ENCODE peak calls at places on chromosomes 6 and 20, in four cellular contexts. X is H9, H is tibial artery, Y is cardiac fibroblast. I is an unnamed sample.

GRCh38 chr6:52543262-52543661 is 33.6 kb downstream of the TRAM2 start:
- DNase-seq in X (no peak), Y (peak; percentile 72), H (no peak), I (no peak)

GRCh38 chr20:46350986-46351267 is 42.6 kb upstream of the CDH22 start:
- DNase-seq in Y (no peak), X (peak; percentile 47), H (no peak), I (no peak)

GRCh38 chr20:8244637-8245036 is 112.6 kb downstream of the PLCB1 start:
- DNase-seq in H (peak; percentile 42), Y (peak; percentile 84), X (no peak), I (no peak)

GRCh38 chr20:50439539-50440453 is 70.4 kb upstream of the PTPN1 start:
- DNase-seq in X (no peak), H (no peak), Y (peak; percentile 48), I (no peak)

GRCh38 chr6:108735991-108736345 is 112.3 kb upstream of the ARMC2 start:
- DNase-seq in X (peak; percentile 75), H (no peak), Y (no peak), I (no peak)

GRCh38 chr6:119628691-119629621 is 279.4 kb upstream of the MAN1A1 start:
- DNase-seq in X (no peak), H (no peak), Y (no peak), I (no peak)

GRCh38 chr6:155013457-155013876 is 18.4 kb downstream of the TIAM2 start:
- DNase-seq in X (no peak), H (no peak), Y (no peak), I (no peak)

GRCh38 chr6:7996538-7997225 is 67.5 kb downstream of the BLOC1S5 start:
- DNase-seq in Y (peak; percentile 89), X (no peak), H (no peak), I (no peak)

GRCh38 chr6:132763269-132763668 is 5.6 kb upstream of the VNN2 start:
- DNase-seq in Y (no peak), X (no peak), H (no peak), I (no peak)

GRCh38 chr6:163789199-163789810 is 374.8 kb downstream of the QKI start:
- DNase-seq in H (no peak), Y (no peak), X (no peak), I (no peak)

GRCh38 chr6:14082287-14082686 is 35.3 kb upstream of the CD83 start:
- DNase-seq in X (no peak), Y (no peak), H (no peak), I (no peak)

GRCh38 chr6:72321741-72322140 is 300.1 kb upstream of the KCNQ5 start:
- DNase-seq in Y (peak; percentile 60), H (no peak), X (no peak), I (no peak)

GRCh38 chr6:106206905-106207304 is 118.7 kb downstream of the ATG5 start:
- DNase-seq in H (no peak), X (no peak), Y (no peak), I (no peak)

GRCh38 chr6:165986647-165987482 is 180.8 kb downstream of the TBXT start:
- DNase-seq in X (no peak), Y (peak; percentile 27), H (no peak), I (peak; percentile 66)

GRCh38 chr6:144151010-144151727 is 852 bp downstream of the STX11 start:
- DNase-seq in H (no peak), Y (peak; percentile 23), X (no peak), I (no peak)

GRCh38 chr6:91569071-91569470 is 982.2 kb upstream of the MAP3K7 start:
- DNase-seq in X (no peak), H (no peak), Y (no peak), I (no peak)

GRCh38 chr6:75205776-75206334 is at the start of gene COL12A1:
- DNase-seq in H (peak; percentile 95), Y (peak; percentile 99), X (peak; percentile 78), I (peak; percentile 94)

GRCh38 chr6:17454316-17455005 is 61.1 kb downstream of the CAP2 start:
- DNase-seq in X (no peak), Y (no peak), H (no peak), I (no peak)

GRCh38 chr20:45070932-45071632 is 29.8 kb downstream of the KCNS1 start:
- DNase-seq in Y (peak; percentile 59), X (no peak), H (no peak), I (no peak)

GRCh38 chr6:29887819-29888581 is 54.3 kb upstream of the HLA-A start:
- DNase-seq in H (peak; percentile 57), X (peak; percentile 81), Y (peak; percentile 48), I (peak; percentile 95)

GRCh38 chr6:97150932-97151331 is 132.1 kb downstream of the MMS22L start:
- DNase-seq in Y (no peak), H (no peak), X (no peak), I (no peak)
- TF ChIP-seq CTCF in Y (no peak), H (no peak), X (no peak), I (no peak)

DNA sequence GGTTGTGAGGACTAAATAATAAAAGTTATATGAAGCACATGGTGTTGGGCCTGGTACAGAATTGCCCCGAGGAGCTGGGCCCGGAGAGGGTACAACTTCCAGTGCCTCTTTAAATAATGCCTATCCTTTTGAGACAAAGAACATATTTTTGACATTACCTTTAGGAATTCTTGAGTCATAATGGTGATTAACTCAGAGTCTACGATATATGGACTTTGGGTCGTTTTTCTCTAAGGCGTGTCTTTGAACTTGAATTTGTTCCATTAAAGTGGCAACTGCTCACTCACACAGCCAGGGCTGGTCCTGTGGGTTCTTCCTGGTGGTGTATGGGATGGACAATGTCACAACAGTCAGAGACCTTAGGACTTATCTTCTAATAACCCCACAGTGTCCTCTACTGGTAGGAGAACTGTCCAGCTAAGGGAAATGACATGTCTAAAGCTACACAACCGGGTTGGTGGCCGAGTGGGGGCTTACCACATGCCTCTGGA is 106.5 kb downstream of the CDC5L start:
- DNase-seq in H (no peak), X (no peak), Y (peak; percentile 93), I (no peak)
- TF ChIP-seq CTCF in H (no peak), X (no peak), Y (peak; percentile 24), I (no peak)

DNA sequence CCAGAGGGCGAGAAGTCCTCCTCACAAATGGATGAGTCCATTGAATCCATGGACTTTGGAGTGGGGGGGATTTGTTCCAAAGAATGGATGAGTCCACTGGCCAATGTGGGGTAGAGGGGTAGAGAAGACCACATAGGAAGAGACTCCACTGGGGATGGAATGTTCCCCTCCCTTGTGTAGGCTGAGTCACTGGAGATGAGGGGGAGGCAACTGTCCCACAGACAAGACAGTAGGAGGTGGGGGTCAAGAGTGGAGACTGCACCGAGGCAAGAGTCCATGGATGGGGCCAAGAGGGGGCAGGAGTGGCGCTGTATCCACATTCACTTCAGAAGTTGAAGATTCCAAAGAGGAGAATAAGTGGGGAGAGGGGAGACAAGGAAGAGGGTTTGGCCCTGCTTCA is 4.4 kb downstream of the EGFL8 start:
- DNase-seq in Y (peak; percentile 19), H (no peak), X (no peak), I (no peak)
- TF ChIP-seq CTCF in Y (no peak), H (no peak), X (no peak), I (no peak)

GRCh38 chr6:42783876-42784738 is 2.3 kb downstream of the BICRAL start:
- DNase-seq in X (no peak), Y (peak; percentile 26), H (no peak), I (no peak)

GRCh38 chr6:42782689-42783176 is 881 bp downstream of the BICRAL start:
- DNase-seq in X (peak; percentile 64), H (peak; percentile 77), Y (peak; percentile 92), I (peak; percentile 95)

GRCh38 chr6:42781811-42782688 is at the start of gene BICRAL:
- DNase-seq in X (peak; percentile 43), H (peak; percentile 70), Y (peak; percentile 82), I (peak; percentile 82)

GRCh38 chr6:42784739-42785498 is 3.1 kb downstream of the BICRAL start:
- DNase-seq in X (no peak), Y (no peak), H (no peak), I (no peak)

DNA sequence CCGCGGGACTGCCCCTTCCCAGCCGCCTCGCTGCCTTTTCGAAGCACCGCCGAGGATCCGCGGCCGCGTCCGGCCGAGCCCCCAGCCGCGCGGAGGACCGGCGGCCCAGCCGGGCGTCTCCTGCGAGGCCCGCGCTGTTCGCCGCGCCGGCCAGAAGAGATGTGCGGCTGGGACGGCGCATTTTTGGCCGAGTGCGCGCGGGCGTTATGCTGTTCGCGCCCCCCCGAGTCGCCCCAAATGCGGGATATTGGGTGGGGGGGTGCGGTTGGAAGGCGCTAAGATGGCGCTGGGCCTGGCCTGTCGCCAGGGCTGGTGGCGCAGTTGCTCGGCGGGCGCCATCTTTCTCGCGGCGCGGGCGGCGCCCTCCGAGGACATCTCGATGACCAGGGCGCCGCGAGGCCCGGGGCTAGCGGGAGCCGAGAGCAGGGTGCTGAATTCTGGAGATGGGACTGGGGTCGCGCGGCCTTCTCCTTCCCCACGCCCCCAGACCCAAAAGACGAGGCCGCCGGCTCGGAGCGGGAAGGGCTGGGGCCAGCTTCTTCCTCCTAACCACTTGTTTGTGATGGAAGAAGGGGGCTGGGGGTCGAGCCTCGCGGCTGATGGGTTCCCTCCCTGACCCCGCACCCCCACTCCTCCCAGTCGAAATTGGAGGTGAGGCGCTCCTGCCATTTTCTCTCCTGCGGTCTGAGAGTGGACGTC is 1.5 kb downstream of the BICRAL start:
- DNase-seq in X (peak; percentile 57), Y (peak; percentile 71), H (peak; percentile 60), I (peak; percentile 94)
- TF ChIP-seq CTCF in X (no peak), Y (no peak), H (no peak), I (no peak)

GRCh38 chr20:31822421-31823330 is 3.5 kb downstream of the MYLK2 start:
- DNase-seq in X (peak; percentile 85), H (peak; percentile 76), Y (peak; percentile 66), I (peak; percentile 88)
- TF ChIP-seq CTCF in X (peak; percentile 100), H (peak; percentile 94), Y (peak; percentile 96), I (peak; percentile 96)

GRCh38 chr20:15491564-15491963 is 1081.7 kb downstream of the KIF16B start:
- DNase-seq in Y (no peak), H (no peak), X (peak; percentile 52), I (no peak)
- TF ChIP-seq CTCF in Y (no peak), H (no peak), X (peak; percentile 73), I (no peak)

DNA sequence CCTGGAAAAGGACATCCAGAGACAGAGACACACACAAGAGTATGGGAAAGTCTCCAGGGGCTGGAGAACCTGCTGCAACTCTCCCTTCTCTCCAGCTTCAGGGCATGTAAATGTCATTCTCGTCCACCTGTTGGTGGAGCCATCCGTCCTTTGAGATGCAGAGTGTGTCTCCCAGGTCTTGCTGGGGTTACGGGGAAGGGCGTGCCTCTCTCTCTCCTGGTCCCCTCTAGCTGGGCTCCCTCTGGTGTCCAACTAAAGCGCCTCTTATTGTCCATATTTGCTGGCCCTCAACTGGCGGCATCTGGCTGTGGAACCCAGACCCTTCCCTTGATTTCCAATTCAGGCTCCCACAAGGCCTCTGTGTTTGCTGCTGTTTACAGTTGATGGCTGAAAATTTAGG is 244.1 kb downstream of the BMP7 start:
- DNase-seq in X (peak; percentile 92), Y (no peak), H (no peak), I (no peak)
- TF ChIP-seq CTCF in X (peak; percentile 70), Y (no peak), H (no peak), I (no peak)

DNA sequence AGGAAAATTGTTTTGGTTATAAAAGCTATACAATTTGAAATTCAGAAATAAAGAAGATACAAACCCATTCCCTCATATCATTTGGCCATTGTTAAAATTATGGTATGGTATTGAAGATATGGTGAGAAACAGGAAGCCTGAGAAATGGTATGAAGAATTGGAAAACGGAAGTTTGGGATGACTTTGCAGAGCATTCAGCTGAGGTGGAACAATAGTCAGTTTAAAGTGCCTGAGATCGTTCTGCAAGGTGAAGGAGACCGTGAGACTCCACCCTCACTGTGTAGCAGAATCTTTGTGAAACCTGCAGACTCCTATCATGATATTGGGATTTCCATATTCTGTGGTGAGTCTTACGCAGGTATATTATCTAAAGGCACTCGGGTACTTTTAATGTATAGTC is 97.3 kb downstream of the ADGRB3 start:
- DNase-seq in X (no peak), Y (no peak), H (no peak), I (no peak)
- TF ChIP-seq CTCF in X (no peak), Y (no peak), H (no peak), I (no peak)

I was measured in kidney.